ENCODE peak calls at places on chromosomes 4 and X, in ten cellular contexts. I is OCI-LY7, T is lower leg skin, N is PC-9, O is adrenal gland, D is AG04450, G is left lung, C is upper lobe of right lung, Q is ovary, H is stomach. Y is an unnamed sample.

GRCh38 chr4:101177146-101177545 is 170.2 kb downstream of the PPP3CA start:
- DNase-seq in I (no peak), T (no peak), N (no peak), O (no peak), D (no peak), G (no peak), C (no peak), Q (no peak), H (no peak), Y (no peak)

GRCh38 chr4:16693641-16694040 is 204.8 kb downstream of the LDB2 start:
- DNase-seq in I (no peak), T (no peak), N (no peak), O (no peak), D (no peak), G (no peak), C (no peak), Q (no peak), H (no peak), Y (no peak)

GRCh38 chrX:40101430-40101802 is 3.7 kb upstream of the BCOR start:
- DNase-seq in I (no peak), T (no peak), N (no peak), O (no peak), D (no peak), G (no peak), C (no peak), Q (no peak), H (no peak), Y (no peak)

GRCh38 chr4:92303621-92304027 is at the start of gene GRID2:
- DNase-seq in I (no peak), T (no peak), N (peak), O (peak), D (no peak), G (no peak), C (peak), Q (peak), H (no peak), Y (no peak)

GRCh38 chr4:174404677-174405076 is 117.6 kb downstream of the HPGD start:
- DNase-seq in I (no peak), T (no peak), N (no peak), O (no peak), D (no peak), G (no peak), C (no peak), Q (no peak), H (no peak), Y (no peak)

GRCh38 chr4:92252846-92253245 is 50.9 kb upstream of the GRID2 start:
- DNase-seq in I (no peak), T (no peak), N (no peak), O (no peak), D (no peak), G (no peak), C (no peak), Q (no peak), H (no peak), Y (no peak)

GRCh38 chr4:1775731-1776500 is 17.2 kb upstream of the FGFR3 start:
- DNase-seq in I (peak), T (no peak), N (peak), O (no peak), D (no peak), G (no peak), C (no peak), Q (no peak), H (no peak), Y (no peak)

GRCh38 chr4:153365003-153365402 is 20.5 kb downstream of the MND1 start:
- DNase-seq in I (no peak), T (no peak), N (no peak), O (no peak), D (no peak), G (no peak), C (no peak), Q (no peak), H (no peak), Y (no peak)

GRCh38 chr4:128525387-128525786 is 237.8 kb upstream of the PGRMC2 start:
- DNase-seq in I (no peak), T (no peak), N (no peak), O (no peak), D (no peak), G (no peak), C (no peak), Q (no peak), H (no peak), Y (no peak)

GRCh38 chrX:34563809-34564208 is 93.3 kb downstream of the TMEM47 start:
- DNase-seq in I (no peak), T (no peak), N (no peak), O (no peak), D (no peak), G (no peak), C (no peak), Q (no peak), H (no peak), Y (no peak)

GRCh38 chr4:137694138-137694537 is 161.8 kb upstream of the PCDH18 start:
- DNase-seq in I (no peak), T (no peak), N (no peak), O (no peak), D (no peak), G (no peak), C (no peak), Q (peak), H (no peak), Y (no peak)

GRCh38 chr4:53786632-53787031 is 195.3 kb upstream of the LNX1 start:
- DNase-seq in I (no peak), T (no peak), N (no peak), O (no peak), D (peak), G (no peak), C (no peak), Q (peak), H (no peak), Y (no peak)

GRCh38 chr4:53785996-53786395 is 194.7 kb upstream of the LNX1 start:
- DNase-seq in I (no peak), T (no peak), N (no peak), O (no peak), D (no peak), G (no peak), C (no peak), Q (no peak), H (no peak), Y (no peak)

GRCh38 chr4:53790286-53790685 is 199.0 kb upstream of the LNX1 start:
- DNase-seq in I (no peak), T (no peak), N (no peak), O (no peak), D (no peak), G (no peak), C (no peak), Q (no peak), H (no peak), Y (no peak)

GRCh38 chr4:53784112-53784511 is 192.8 kb upstream of the LNX1 start:
- DNase-seq in I (no peak), T (no peak), N (no peak), O (no peak), D (no peak), G (no peak), C (no peak), Q (no peak), H (no peak), Y (no peak)

GRCh38 chr4:53788011-53788410 is 196.7 kb upstream of the LNX1 start:
- DNase-seq in I (no peak), T (no peak), N (no peak), O (no peak), D (no peak), G (no peak), C (no peak), Q (no peak), H (no peak), Y (no peak)
- H3K4me3 ChIP-seq in I (no peak), T (no peak), N (no peak), O (no peak), D (no peak), G (no peak), C (no peak), Q (no peak), H (no peak), Y (no peak)

GRCh38 chr4:164949448-164950118 is 27.9 kb downstream of the TRIM61 start:
- DNase-seq in I (peak), T (no peak), N (no peak), O (no peak), D (no peak), G (no peak), C (no peak), Q (no peak), H (no peak), Y (no peak)
- TF ChIP-seq CTCF in I (peak), T (no peak), N (no peak), O (no peak), D (no peak), G (no peak), C (no peak), Q (no peak), H (no peak), Y (peak)

GRCh38 chrX:20654596-20655106 is 387.9 kb upstream of the RPS6KA3 start:
- DNase-seq in I (no peak), T (no peak), N (no peak), O (no peak), D (no peak), G (no peak), C (no peak), Q (no peak), H (no peak), Y (no peak)

DNA sequence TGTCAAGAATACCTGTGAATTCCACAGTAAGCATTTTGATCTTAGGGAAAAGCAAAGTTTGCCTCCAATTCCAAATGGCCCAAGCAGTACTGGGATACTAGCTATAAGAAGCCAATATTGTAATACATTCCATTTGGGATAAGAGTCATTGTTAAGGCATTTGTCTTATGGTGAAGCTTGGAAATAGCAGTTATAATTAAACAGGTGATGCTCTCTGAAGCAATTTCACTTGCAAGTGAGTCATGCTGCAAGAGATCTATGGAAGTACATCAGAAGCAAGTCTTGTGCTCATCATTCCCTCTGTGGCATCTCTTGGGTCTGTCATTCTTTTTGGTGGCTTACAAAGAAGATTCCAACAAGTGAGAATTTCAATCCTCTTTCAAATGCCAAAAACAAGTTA is 386.4 kb upstream of the RPS6KA3 start:
- DNase-seq in I (no peak), T (no peak), N (no peak), O (no peak), D (no peak), G (no peak), C (no peak), Q (no peak), H (no peak), Y (no peak)
- H3K4me3 ChIP-seq in I (no peak), T (no peak), N (no peak), O (no peak), D (no peak), G (no peak), C (no peak), Q (no peak), H (no peak), Y (no peak)

GRCh38 chr4:67723949-67724348 is 23.0 kb upstream of the UBA6 start:
- DNase-seq in I (no peak), T (no peak), N (no peak), O (no peak), D (no peak), G (no peak), C (no peak), Q (no peak), H (no peak), Y (no peak)
- TF ChIP-seq CTCF in I (peak), T (no peak), N (no peak), O (no peak), D (no peak), G (no peak), C (no peak), Q (no peak), H (no peak), Y (peak)

GRCh38 chrX:138761380-138761779 is 49.9 kb upstream of the FGF13 start:
- DNase-seq in I (no peak), T (no peak), N (no peak), O (no peak), D (no peak), G (no peak), C (no peak), Q (no peak), H (no peak), Y (no peak)

GRCh38 chrX:138754861-138755260 is 43.3 kb upstream of the FGF13 start:
- DNase-seq in I (no peak), T (no peak), N (no peak), O (no peak), D (no peak), G (no peak), C (no peak), Q (no peak), H (no peak), Y (no peak)

GRCh38 chrX:138759217-138759943 is 47.9 kb upstream of the FGF13 start:
- DNase-seq in I (no peak), T (no peak), N (no peak), O (no peak), D (no peak), G (no peak), C (no peak), Q (no peak), H (no peak), Y (no peak)

DNA sequence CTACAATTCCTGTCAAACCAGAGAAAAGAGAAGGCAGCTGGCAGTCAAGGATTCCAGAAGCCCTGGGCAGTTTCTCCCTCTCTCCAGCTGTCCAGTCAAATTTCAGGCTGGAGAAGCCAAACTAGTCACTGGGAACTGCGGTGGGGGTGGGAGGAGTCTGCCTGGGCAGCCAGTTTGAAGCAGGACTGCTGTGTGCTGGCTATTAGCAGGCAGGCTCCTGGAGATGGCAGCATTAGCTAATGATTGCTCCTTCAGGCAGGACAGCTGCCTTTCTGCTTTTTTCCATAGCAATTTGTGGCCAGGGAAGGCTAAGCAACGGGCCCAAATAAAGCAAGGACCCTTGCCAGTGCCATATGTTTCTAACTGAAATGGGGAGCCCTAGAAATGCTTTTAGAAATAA is 44.7 kb upstream of the FGF13 start:
- DNase-seq in I (no peak), T (peak), N (no peak), O (peak), D (no peak), G (peak), C (no peak), Q (peak), H (no peak), Y (no peak)
- H3K4me3 ChIP-seq in I (no peak), T (no peak), N (no peak), O (no peak), D (no peak), G (no peak), C (no peak), Q (no peak), H (no peak), Y (no peak)

DNA sequence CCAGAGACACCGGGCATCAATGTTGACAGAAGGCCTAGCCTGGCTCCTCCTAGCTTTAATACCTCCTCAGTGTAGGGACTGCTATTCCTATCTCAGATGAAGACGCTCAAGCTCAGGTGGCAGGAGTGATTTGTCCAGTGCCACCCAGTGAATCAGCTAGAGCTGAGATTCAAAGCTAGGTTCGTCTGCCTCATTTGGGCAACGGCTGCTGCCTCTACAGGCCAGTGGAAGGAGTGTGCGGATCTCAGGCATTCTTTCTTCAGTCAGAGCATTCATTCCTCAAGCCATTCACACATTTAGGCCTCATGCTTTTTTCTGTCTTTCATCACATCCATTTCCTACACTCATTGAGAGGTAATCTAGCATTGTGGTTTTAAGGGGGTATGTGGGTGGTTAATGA is 7.3 kb downstream of the TSR2 start:
- DNase-seq in I (no peak), T (no peak), N (no peak), O (no peak), D (no peak), G (no peak), C (no peak), Q (no peak), H (no peak), Y (no peak)
- TF ChIP-seq CTCF in I (peak), T (no peak), N (peak), O (no peak), D (peak), G (no peak), C (no peak), Q (no peak), H (no peak), Y (peak)

GRCh38 chr4:8395504-8395903 is 45.0 kb downstream of the ACOX3 start:
- DNase-seq in I (no peak), T (no peak), N (no peak), O (no peak), D (no peak), G (no peak), C (no peak), Q (no peak), H (no peak), Y (no peak)

GRCh38 chr4:8393593-8394038 is 46.9 kb downstream of the ACOX3 start:
- DNase-seq in I (no peak), T (peak), N (peak), O (peak), D (peak), G (peak), C (no peak), Q (peak), H (no peak), Y (peak)

GRCh38 chr4:8392591-8393190 is 47.8 kb downstream of the ACOX3 start:
- DNase-seq in I (peak), T (no peak), N (no peak), O (no peak), D (no peak), G (no peak), C (no peak), Q (no peak), H (no peak), Y (no peak)

GRCh38 chr4:8394806-8395205 is 45.7 kb downstream of the ACOX3 start:
- DNase-seq in I (no peak), T (no peak), N (no peak), O (no peak), D (no peak), G (no peak), C (no peak), Q (no peak), H (no peak), Y (no peak)

GRCh38 chr4:8394125-8394524 is 46.4 kb downstream of the ACOX3 start:
- DNase-seq in I (no peak), T (peak), N (no peak), O (peak), D (no peak), G (no peak), C (no peak), Q (peak), H (peak), Y (peak)
- H3K4me3 ChIP-seq in I (no peak), T (no peak), N (no peak), O (peak), D (no peak), G (no peak), C (no peak), Q (no peak), H (no peak), Y (no peak)

GRCh38 chr4:155761916-155762315 is 3.1 kb downstream of the GUCY1B1 start:
- DNase-seq in I (no peak), T (no peak), N (no peak), O (no peak), D (no peak), G (no peak), C (no peak), Q (no peak), H (no peak), Y (no peak)

GRCh38 chr4:155761047-155761446 is 2.2 kb downstream of the GUCY1B1 start:
- DNase-seq in I (no peak), T (no peak), N (no peak), O (no peak), D (no peak), G (no peak), C (no peak), Q (no peak), H (no peak), Y (no peak)

GRCh38 chr4:155759372-155760252 is 791 bp downstream of the GUCY1B1 start:
- DNase-seq in I (no peak), T (no peak), N (peak), O (peak), D (no peak), G (peak), C (peak), Q (peak), H (peak), Y (no peak)

GRCh38 chr4:155757745-155758265 is 1.0 kb upstream of the GUCY1B1 start:
- DNase-seq in I (no peak), T (no peak), N (no peak), O (no peak), D (no peak), G (no peak), C (no peak), Q (no peak), H (no peak), Y (no peak)

DNA sequence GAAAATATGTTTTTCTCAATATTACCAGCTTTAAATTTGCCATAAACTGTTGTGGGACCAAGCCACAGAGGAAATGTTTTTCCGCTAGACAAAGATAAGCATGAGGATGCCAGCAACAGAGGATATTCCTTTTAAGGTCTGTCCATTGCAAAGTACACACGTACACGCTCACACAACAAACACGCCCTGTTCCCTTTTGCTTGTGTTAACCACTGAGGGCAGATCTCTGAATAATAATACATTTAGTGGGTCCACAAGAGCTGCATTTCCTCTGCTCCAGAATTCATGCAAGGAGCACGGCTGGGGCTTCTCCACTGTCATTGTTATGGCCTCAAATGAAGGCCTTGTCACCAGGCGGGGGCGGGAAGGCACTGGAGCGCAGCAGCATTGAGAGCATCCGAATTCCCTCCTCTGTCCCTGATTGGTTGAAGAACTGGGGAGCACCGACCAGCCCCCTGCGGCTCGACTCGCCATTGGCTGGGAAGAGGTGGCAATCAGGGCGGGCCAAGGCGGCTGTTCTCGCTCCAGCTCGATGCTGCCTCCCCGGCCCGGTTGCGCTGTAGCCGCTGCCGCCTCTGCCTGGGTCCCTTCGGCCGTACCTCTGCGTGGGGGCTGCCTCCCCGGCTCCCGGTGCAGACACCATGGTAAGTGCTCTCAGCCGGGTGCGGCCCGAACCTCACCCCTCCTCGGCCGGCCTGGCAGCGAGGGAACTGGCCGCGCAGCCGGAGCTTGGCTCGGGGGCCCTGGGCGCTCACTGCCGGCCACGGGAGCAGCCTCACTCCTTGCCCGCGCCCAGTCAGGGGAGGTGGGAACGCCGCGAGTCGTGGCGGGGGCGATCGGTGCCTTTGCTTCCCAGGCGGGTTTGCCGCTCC is at the start of gene GUCY1B1:
- DNase-seq in I (no peak), T (peak), N (peak), O (peak), D (peak), G (peak), C (peak), Q (peak), H (peak), Y (peak)
- TF ChIP-seq CTCF in I (no peak), T (no peak), N (no peak), O (peak), D (peak), G (peak), C (peak), Q (peak), H (no peak), Y (peak)

DNA sequence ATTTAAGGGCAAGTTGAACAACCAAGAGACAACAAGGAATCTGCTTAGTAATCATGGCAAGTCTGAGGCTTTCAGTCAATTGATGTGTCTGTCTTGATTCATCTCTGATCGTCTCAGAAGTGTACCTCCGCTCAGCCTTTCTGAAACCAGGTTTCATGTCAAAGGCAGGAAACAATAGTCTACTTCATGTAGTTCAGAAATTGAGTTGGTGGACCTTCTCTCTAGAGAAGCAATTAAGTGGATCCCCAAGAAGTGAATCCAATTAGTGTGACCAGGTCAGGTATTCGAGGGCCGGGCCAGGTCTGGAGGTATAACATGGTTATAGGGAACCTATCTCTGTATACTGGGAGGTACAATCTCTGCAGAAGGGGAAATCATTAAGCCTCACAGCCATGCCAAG is 31.9 kb downstream of the DAPP1 start:
- DNase-seq in I (no peak), T (no peak), N (no peak), O (no peak), D (no peak), G (no peak), C (no peak), Q (no peak), H (no peak), Y (no peak)
- H3K4me3 ChIP-seq in I (no peak), T (no peak), N (no peak), O (no peak), D (no peak), G (no peak), C (no peak), Q (no peak), H (no peak), Y (no peak)

Y was measured in retinal pigment epithelial cell.